ENCODE peak calls at places on chromosomes 7 and 10, in six cellular contexts. One of them, this sample, is unnamed.

GRCh38 chr7:27188666-27189559 is 3.9 kb upstream of the HOXA11 start:
- DNase-seq in SK-N-SH: no peak
- DNase-seq in K562: no peak
- DNase-seq in H1: peak; percentile 68
- DNase-seq in GM12878: no peak
- DNase-seq in HCT116: no peak
- DNase-seq in this sample: no peak

GRCh38 chr7:74482629-74483401 is 29.1 kb downstream of the GTF2IRD1 start:
- DNase-seq in SK-N-SH: no peak
- DNase-seq in HCT116: peak; percentile 57
- DNase-seq in K562: no peak
- DNase-seq in GM12878: no peak
- DNase-seq in H1: no peak
- DNase-seq in this sample: no peak

GRCh38 chr7:44275829-44276570 is 49.4 kb downstream of the CAMK2B start:
- DNase-seq in GM12878: no peak
- DNase-seq in K562: peak; percentile 49
- DNase-seq in SK-N-SH: peak; percentile 94
- DNase-seq in HCT116: no peak
- DNase-seq in H1: peak; percentile 80
- DNase-seq in this sample: no peak

GRCh38 chr7:10934292-10934691 is 39.4 kb upstream of the PHF14 start:
- DNase-seq in H1: no peak
- DNase-seq in K562: no peak
- DNase-seq in SK-N-SH: no peak
- DNase-seq in HCT116: no peak
- DNase-seq in GM12878: no peak
- DNase-seq in this sample: no peak

GRCh38 chr10:6074489-6075301 is 12.5 kb upstream of the IL2RA start:
- DNase-seq in K562: no peak
- DNase-seq in H1: no peak
- DNase-seq in GM12878: no peak
- DNase-seq in HCT116: no peak
- DNase-seq in SK-N-SH: peak; percentile 17
- DNase-seq in this sample: no peak

GRCh38 chr7:1220958-1221745 is 11.5 kb upstream of the UNCX start:
- DNase-seq in SK-N-SH: peak; percentile 36
- DNase-seq in H1: peak; percentile 40
- DNase-seq in HCT116: no peak
- DNase-seq in K562: no peak
- DNase-seq in GM12878: no peak
- DNase-seq in this sample: no peak

GRCh38 chr7:151673216-151673615 is 153.5 kb upstream of the RHEB start:
- DNase-seq in GM12878: no peak
- DNase-seq in K562: no peak
- DNase-seq in SK-N-SH: no peak
- DNase-seq in H1: no peak
- DNase-seq in HCT116: no peak
- DNase-seq in this sample: no peak

GRCh38 chr7:149580328-149580727 is 82.7 kb upstream of the ZNF746 start:
- DNase-seq in H1: no peak
- DNase-seq in HCT116: no peak
- DNase-seq in SK-N-SH: no peak
- DNase-seq in GM12878: no peak
- DNase-seq in K562: no peak
- DNase-seq in this sample: no peak

GRCh38 chr10:21138769-21139324 is 241.7 kb upstream of the NEBL start:
- DNase-seq in GM12878: no peak
- DNase-seq in K562: no peak
- DNase-seq in H1: no peak
- DNase-seq in HCT116: no peak
- DNase-seq in SK-N-SH: no peak
- DNase-seq in this sample: no peak

GRCh38 chr7:112383671-112384417 is 66.4 kb upstream of the IFRD1 start:
- DNase-seq in H1: no peak
- DNase-seq in SK-N-SH: no peak
- DNase-seq in GM12878: no peak
- DNase-seq in K562: no peak
- DNase-seq in HCT116: no peak
- DNase-seq in this sample: no peak

GRCh38 chr7:151687523-151688235 is 168.0 kb upstream of the RHEB start:
- DNase-seq in H1: no peak
- DNase-seq in GM12878: no peak
- DNase-seq in K562: peak; percentile 77
- DNase-seq in HCT116: peak; percentile 92
- DNase-seq in SK-N-SH: peak; percentile 61
- DNase-seq in this sample: peak; percentile 42

GRCh38 chr7:44608916-44609648 is 2.7 kb downstream of the OGDH start:
- DNase-seq in K562: no peak
- DNase-seq in H1: no peak
- DNase-seq in SK-N-SH: no peak
- DNase-seq in GM12878: no peak
- DNase-seq in HCT116: no peak
- DNase-seq in this sample: no peak

GRCh38 chr7:117728858-117729257 is 144.4 kb downstream of the CTTNBP2 start:
- DNase-seq in K562: no peak
- DNase-seq in H1: no peak
- DNase-seq in SK-N-SH: no peak
- DNase-seq in HCT116: no peak
- DNase-seq in GM12878: peak; percentile 34
- DNase-seq in this sample: no peak

GRCh38 chr10:31278279-31278941 is 40.6 kb upstream of the ZEB1 start:
- DNase-seq in K562: peak; percentile 44
- DNase-seq in SK-N-SH: no peak
- DNase-seq in H1: no peak
- DNase-seq in HCT116: no peak
- DNase-seq in GM12878: no peak
- DNase-seq in this sample: no peak

GRCh38 chr7:35697414-35698175 is 2.7 kb upstream of the HERPUD2 start:
- DNase-seq in K562: no peak
- DNase-seq in SK-N-SH: no peak
- DNase-seq in GM12878: no peak
- DNase-seq in H1: no peak
- DNase-seq in HCT116: no peak
- DNase-seq in this sample: peak; percentile 59

GRCh38 chr10:69065406-69066361 is 22.2 kb upstream of the SRGN start:
- DNase-seq in SK-N-SH: no peak
- DNase-seq in K562: no peak
- DNase-seq in H1: no peak
- DNase-seq in HCT116: no peak
- DNase-seq in GM12878: no peak
- DNase-seq in this sample: no peak

GRCh38 chr10:24762966-24763623 is 39.4 kb upstream of the ARHGAP21 start:
- DNase-seq in GM12878: no peak
- DNase-seq in H1: peak; percentile 28
- DNase-seq in HCT116: no peak
- DNase-seq in K562: no peak
- DNase-seq in SK-N-SH: no peak
- DNase-seq in this sample: peak; percentile 29

GRCh38 chr10:80491251-80492102 is 37.4 kb downstream of the TSPAN14 start:
- DNase-seq in HCT116: no peak
- DNase-seq in H1: no peak
- DNase-seq in SK-N-SH: no peak
- DNase-seq in K562: no peak
- DNase-seq in GM12878: no peak
- DNase-seq in this sample: no peak

GRCh38 chr7:32583791-32584190 is 88.5 kb downstream of the AVL9 start:
- DNase-seq in GM12878: no peak
- DNase-seq in K562: no peak
- DNase-seq in HCT116: no peak
- DNase-seq in SK-N-SH: no peak
- DNase-seq in H1: no peak
- DNase-seq in this sample: no peak

GRCh38 chr7:64131696-64132095 is 75.3 kb upstream of the ZNF735 start:
- DNase-seq in H1: no peak
- DNase-seq in GM12878: no peak
- DNase-seq in HCT116: no peak
- DNase-seq in K562: no peak
- DNase-seq in SK-N-SH: no peak
- DNase-seq in this sample: no peak

DNA sequence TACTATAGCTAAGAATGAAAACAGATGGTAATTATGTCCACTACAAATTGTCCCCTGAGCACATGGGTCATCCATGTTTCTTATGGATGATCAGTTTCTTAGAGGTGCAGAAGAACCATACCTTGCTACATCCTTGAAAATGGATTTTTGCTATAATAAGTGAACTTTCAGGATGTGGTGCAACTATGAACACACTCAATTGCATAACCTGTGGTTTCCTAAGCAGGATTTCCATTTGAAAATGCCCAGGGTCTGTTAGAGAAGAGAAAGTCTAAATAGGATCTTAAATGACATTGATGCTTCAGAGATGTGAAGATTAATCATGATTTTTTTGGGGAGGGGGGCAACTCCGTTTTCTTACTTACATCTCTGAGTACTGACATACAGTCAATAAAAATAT is 39.6 kb upstream of the CACNB2 start:
- DNase-seq in HCT116: no peak
- DNase-seq in K562: no peak
- DNase-seq in SK-N-SH: no peak
- DNase-seq in H1: no peak
- DNase-seq in GM12878: no peak
- DNase-seq in this sample: no peak
- TF ChIP-seq JUND in HCT116: no peak
- TF ChIP-seq JUND in K562: no peak
- TF ChIP-seq JUND in SK-N-SH: no peak
- TF ChIP-seq JUND in H1: no peak
- TF ChIP-seq JUND in GM12878: no peak
- TF ChIP-seq JUND in this sample: no peak

DNA sequence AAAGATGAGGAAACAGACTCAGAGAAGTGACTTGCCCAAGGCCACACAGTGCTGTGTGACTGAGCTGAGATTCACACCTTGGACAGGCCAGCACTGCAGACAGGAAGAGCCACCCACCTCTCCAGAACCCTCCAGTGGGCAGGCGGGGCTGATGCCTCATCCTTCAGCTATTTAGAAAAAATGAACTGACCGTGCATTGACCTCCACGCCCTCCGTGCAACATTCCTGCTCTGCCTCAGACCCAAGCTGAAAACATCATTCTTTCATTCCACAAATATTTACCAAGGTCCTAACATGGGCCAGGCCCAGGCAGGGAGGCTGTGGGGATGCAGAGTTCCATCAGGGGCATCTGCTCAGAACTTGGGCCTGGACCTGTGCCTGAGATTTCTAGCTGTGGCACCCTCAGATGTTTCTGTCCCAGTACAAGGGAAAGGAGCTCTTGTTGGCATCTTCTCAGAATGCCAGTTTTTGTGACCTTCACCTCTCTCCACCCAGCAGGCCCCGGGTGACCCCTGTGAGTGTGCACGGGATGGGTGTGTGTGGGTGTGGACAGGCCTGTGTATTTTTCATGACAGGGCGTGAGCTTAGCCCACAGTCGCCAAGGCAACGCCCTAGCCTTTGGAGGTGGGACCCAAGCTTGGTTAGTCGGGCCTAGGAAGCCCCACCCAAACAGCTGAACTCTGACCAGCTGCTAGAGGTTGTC is 6.5 kb downstream of the VSIR start:
- DNase-seq in SK-N-SH: no peak
- DNase-seq in H1: no peak
- DNase-seq in GM12878: no peak
- DNase-seq in HCT116: peak; percentile 74
- DNase-seq in K562: peak; percentile 48
- DNase-seq in this sample: peak; percentile 33
- TF ChIP-seq JUND in SK-N-SH: peak; percentile 91
- TF ChIP-seq JUND in H1: no peak
- TF ChIP-seq JUND in GM12878: no peak
- TF ChIP-seq JUND in HCT116: no peak
- TF ChIP-seq JUND in K562: no peak
- TF ChIP-seq JUND in this sample: no peak

DNA sequence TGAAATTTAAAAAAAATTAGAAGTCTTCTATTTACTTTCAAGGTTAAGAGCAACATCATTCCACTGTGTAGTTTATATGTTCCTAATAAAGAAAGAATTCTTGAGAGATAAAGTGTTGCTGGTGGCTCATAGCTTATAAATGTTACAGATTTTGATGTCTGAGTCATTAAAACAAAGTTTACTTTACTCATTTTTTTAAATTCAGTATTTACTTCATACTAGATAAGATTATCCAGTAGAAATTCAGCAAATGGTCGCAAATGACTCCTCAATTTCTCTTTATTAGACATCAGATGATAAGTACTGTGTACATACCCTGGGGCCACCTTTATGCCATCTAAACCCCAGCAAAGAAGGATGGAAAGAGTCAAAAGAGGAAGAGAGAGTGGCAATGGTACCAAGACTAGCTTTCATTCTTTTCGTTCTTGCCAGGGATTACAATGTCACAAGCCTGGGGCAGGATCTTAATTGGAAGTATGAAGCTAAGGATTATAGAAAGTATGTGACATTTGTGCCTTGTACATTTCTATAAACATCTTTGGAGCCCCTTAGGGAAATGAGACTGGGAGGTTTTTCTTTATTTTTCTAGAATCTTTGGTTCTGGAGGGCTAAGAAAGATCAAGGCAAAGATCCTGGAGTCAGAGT is 206.1 kb downstream of the CHRM2 start:
- DNase-seq in SK-N-SH: no peak
- DNase-seq in GM12878: no peak
- DNase-seq in K562: no peak
- DNase-seq in HCT116: no peak
- DNase-seq in H1: no peak
- DNase-seq in this sample: no peak
- TF ChIP-seq JUND in SK-N-SH: no peak
- TF ChIP-seq JUND in GM12878: no peak
- TF ChIP-seq JUND in K562: no peak
- TF ChIP-seq JUND in HCT116: no peak
- TF ChIP-seq JUND in H1: no peak
- TF ChIP-seq JUND in this sample: no peak

GRCh38 chr7:2821842-2822507 is 22.1 kb downstream of the GNA12 start:
- DNase-seq in H1: no peak
- DNase-seq in K562: no peak
- DNase-seq in SK-N-SH: no peak
- DNase-seq in GM12878: no peak
- DNase-seq in HCT116: no peak
- DNase-seq in this sample: no peak

GRCh38 chr7:2819161-2819953 is 24.8 kb downstream of the GNA12 start:
- DNase-seq in GM12878: no peak
- DNase-seq in K562: no peak
- DNase-seq in HCT116: no peak
- DNase-seq in SK-N-SH: no peak
- DNase-seq in H1: no peak
- DNase-seq in this sample: no peak

GRCh38 chr7:2819954-2820397 is 24.1 kb downstream of the GNA12 start:
- DNase-seq in SK-N-SH: no peak
- DNase-seq in H1: no peak
- DNase-seq in GM12878: no peak
- DNase-seq in HCT116: no peak
- DNase-seq in K562: no peak
- DNase-seq in this sample: no peak

GRCh38 chr7:2821161-2821841 is 22.8 kb downstream of the GNA12 start:
- DNase-seq in SK-N-SH: peak; percentile 65
- DNase-seq in HCT116: no peak
- DNase-seq in GM12878: peak; percentile 53
- DNase-seq in H1: no peak
- DNase-seq in K562: no peak
- DNase-seq in this sample: peak; percentile 54

DNA sequence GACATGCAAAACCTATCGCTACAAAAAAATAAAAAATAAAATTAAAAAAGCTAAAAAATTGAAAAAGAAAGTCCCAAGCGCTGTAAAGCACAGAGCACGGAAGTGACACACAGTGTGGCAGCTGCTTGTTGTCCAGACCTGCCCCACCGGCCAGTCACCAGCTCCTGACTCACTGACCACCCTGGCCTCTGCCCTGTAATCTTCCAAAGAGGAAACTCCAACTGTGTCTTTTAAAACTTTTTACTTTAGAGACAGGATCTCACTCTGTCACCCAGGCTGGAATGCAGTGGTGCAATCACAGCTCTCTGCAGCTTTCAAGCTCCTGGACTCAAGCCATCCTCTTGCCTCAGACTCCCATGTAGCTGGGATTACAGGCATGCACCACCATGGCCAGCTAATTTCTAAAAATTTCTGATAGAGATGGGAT is 23.6 kb downstream of the GNA12 start:
- DNase-seq in H1: no peak
- DNase-seq in HCT116: no peak
- DNase-seq in GM12878: no peak
- DNase-seq in SK-N-SH: no peak
- DNase-seq in K562: no peak
- DNase-seq in this sample: no peak
- TF ChIP-seq JUND in H1: no peak
- TF ChIP-seq JUND in HCT116: no peak
- TF ChIP-seq JUND in GM12878: no peak
- TF ChIP-seq JUND in SK-N-SH: peak; percentile 55
- TF ChIP-seq JUND in K562: no peak
- TF ChIP-seq JUND in this sample: no peak

This sample was measured in T47D.